ENCODE peak calls at places on chromosomes 1 and 21, in six cellular contexts. N, L, C, K, U and O are unnamed samples.

GRCh38 chr1:169163059-169163458 is 56.6 kb downstream of the ATP1B1 start:
- DNase-seq in N (no peak), L (no peak), C (peak), K (no peak), U (no peak), O (no peak)

GRCh38 chr1:225700164-225700740 is 47.3 kb upstream of the ENAH start:
- DNase-seq in N (peak), L (no peak), C (peak), K (peak), U (no peak), O (no peak)

GRCh38 chr1:233020441-233020840 is 70.0 kb downstream of the NTPCR start:
- DNase-seq in N (no peak), L (no peak), C (peak), K (no peak), U (no peak), O (no peak)

GRCh38 chr1:51728611-51729155 is 111.8 kb downstream of the OSBPL9 start:
- DNase-seq in N (no peak), L (no peak), C (peak), K (no peak), U (no peak), O (no peak)

GRCh38 chr1:112563341-112563740 is 54.6 kb downstream of the WNT2B start:
- DNase-seq in N (no peak), L (no peak), C (no peak), K (no peak), U (no peak), O (no peak)

GRCh38 chr1:109498161-109498801 is 4.4 kb downstream of the CYB561D1 start:
- DNase-seq in N (no peak), L (peak), C (peak), K (peak), U (no peak), O (peak)

GRCh38 chr1:2547210-2548067 is 8.7 kb upstream of the TNFRSF14 start:
- DNase-seq in N (no peak), L (no peak), C (no peak), K (no peak), U (no peak), O (no peak)

GRCh38 chr1:50981741-50982140 is 11.7 kb downstream of the CDKN2C start:
- DNase-seq in N (no peak), L (no peak), C (no peak), K (no peak), U (no peak), O (no peak)

GRCh38 chr1:81594211-81594610 is 206.5 kb upstream of the ADGRL2 start:
- DNase-seq in N (no peak), L (no peak), C (no peak), K (no peak), U (no peak), O (no peak)

GRCh38 chr1:177794316-177794991 is 175.4 kb downstream of the SEC16B start:
- DNase-seq in N (no peak), L (no peak), C (no peak), K (no peak), U (no peak), O (no peak)

GRCh38 chr1:111955755-111956154 is 33.7 kb downstream of the KCND3 start:
- DNase-seq in N (no peak), L (no peak), C (no peak), K (no peak), U (no peak), O (no peak)

GRCh38 chr21:36551731-36552457 is 72.0 kb upstream of the CLDN14 start:
- DNase-seq in N (no peak), L (no peak), C (peak), K (no peak), U (no peak), O (no peak)

GRCh38 chr1:117096871-117097842 is 24.4 kb downstream of the TRIM45 start:
- DNase-seq in N (no peak), L (no peak), C (peak), K (no peak), U (no peak), O (no peak)

GRCh38 chr1:235331391-235331790 is 3.0 kb downstream of the GGPS1 start:
- DNase-seq in N (peak), L (no peak), C (no peak), K (no peak), U (no peak), O (no peak)

GRCh38 chr1:157961805-157962762 is 31.4 kb upstream of the KIRREL1 start:
- DNase-seq in N (no peak), L (no peak), C (peak), K (peak), U (no peak), O (no peak)

GRCh38 chr1:184840596-184840995 is 85.9 kb upstream of the EDEM3 start:
- DNase-seq in N (no peak), L (no peak), C (no peak), K (no peak), U (no peak), O (no peak)

GRCh38 chr1:97306504-97306903 is 584.9 kb downstream of the PTBP2 start:
- DNase-seq in N (no peak), L (no peak), C (no peak), K (no peak), U (no peak), O (no peak)

GRCh38 chr21:33543505-33544129 is 779 bp downstream of the SON start:
- DNase-seq in N (no peak), L (no peak), C (no peak), K (no peak), U (no peak), O (no peak)

GRCh38 chr21:44996983-44997936 is 57.4 kb downstream of the SLX9 start:
- DNase-seq in N (no peak), L (no peak), C (no peak), K (no peak), U (no peak), O (no peak)

GRCh38 chr21:37422382-37422781 is 55.8 kb downstream of the DYRK1A start:
- DNase-seq in N (no peak), L (no peak), C (no peak), K (no peak), U (no peak), O (no peak)

GRCh38 chr1:8910914-8911313 is 32.4 kb upstream of the ENO1 start:
- DNase-seq in N (peak), L (no peak), C (peak), K (no peak), U (no peak), O (no peak)

GRCh38 chr1:209041936-209042335 is 541.6 kb upstream of the CAMK1G start:
- DNase-seq in N (no peak), L (no peak), C (no peak), K (no peak), U (no peak), O (no peak)

GRCh38 chr1:156712626-156713025 is 7.2 kb upstream of the CRABP2 start:
- DNase-seq in N (no peak), L (no peak), C (no peak), K (no peak), U (no peak), O (no peak)

GRCh38 chr1:234619794-234620247 is 9.8 kb upstream of the IRF2BP2 start:
- DNase-seq in N (peak), L (no peak), C (no peak), K (no peak), U (no peak), O (no peak)

GRCh38 chr1:203169770-203170520 is 5.7 kb downstream of the MYBPH start:
- DNase-seq in N (no peak), L (no peak), C (no peak), K (no peak), U (no peak), O (no peak)

GRCh38 chr1:37851271-37851670 is 8.1 kb downstream of the MTF1 start:
- DNase-seq in N (no peak), L (no peak), C (no peak), K (no peak), U (no peak), O (no peak)

GRCh38 chr1:37849480-37849879 is 9.9 kb downstream of the MTF1 start:
- DNase-seq in N (no peak), L (no peak), C (no peak), K (no peak), U (no peak), O (no peak)

GRCh38 chr1:37853157-37853556 is 6.2 kb downstream of the MTF1 start:
- DNase-seq in N (no peak), L (no peak), C (no peak), K (no peak), U (no peak), O (no peak)

GRCh38 chr1:37850352-37850955 is 8.9 kb downstream of the MTF1 start:
- DNase-seq in N (no peak), L (no peak), C (peak), K (no peak), U (no peak), O (no peak)

GRCh38 chr1:37851782-37852210 is 7.6 kb downstream of the MTF1 start:
- DNase-seq in N (no peak), L (no peak), C (peak), K (no peak), U (peak), O (no peak)
- TF ChIP-seq BHLHE40 in N (no peak), L (no peak), C (no peak), K (no peak), U (no peak), O (no peak)

GRCh38 chr1:44924835-44925464 is 61.4 kb downstream of the EIF2B3 start:
- DNase-seq in N (peak), L (no peak), C (peak), K (peak), U (no peak), O (no peak)
- TF ChIP-seq BHLHE40 in N (no peak), L (no peak), C (no peak), K (no peak), U (no peak), O (no peak)

GRCh38 chr1:150001415-150001814 is 9.1 kb downstream of the OTUD7B start:
- DNase-seq in N (no peak), L (no peak), C (no peak), K (no peak), U (no peak), O (no peak)
- TF ChIP-seq BHLHE40 in N (no peak), L (no peak), C (no peak), K (no peak), U (no peak), O (peak)

DNA sequence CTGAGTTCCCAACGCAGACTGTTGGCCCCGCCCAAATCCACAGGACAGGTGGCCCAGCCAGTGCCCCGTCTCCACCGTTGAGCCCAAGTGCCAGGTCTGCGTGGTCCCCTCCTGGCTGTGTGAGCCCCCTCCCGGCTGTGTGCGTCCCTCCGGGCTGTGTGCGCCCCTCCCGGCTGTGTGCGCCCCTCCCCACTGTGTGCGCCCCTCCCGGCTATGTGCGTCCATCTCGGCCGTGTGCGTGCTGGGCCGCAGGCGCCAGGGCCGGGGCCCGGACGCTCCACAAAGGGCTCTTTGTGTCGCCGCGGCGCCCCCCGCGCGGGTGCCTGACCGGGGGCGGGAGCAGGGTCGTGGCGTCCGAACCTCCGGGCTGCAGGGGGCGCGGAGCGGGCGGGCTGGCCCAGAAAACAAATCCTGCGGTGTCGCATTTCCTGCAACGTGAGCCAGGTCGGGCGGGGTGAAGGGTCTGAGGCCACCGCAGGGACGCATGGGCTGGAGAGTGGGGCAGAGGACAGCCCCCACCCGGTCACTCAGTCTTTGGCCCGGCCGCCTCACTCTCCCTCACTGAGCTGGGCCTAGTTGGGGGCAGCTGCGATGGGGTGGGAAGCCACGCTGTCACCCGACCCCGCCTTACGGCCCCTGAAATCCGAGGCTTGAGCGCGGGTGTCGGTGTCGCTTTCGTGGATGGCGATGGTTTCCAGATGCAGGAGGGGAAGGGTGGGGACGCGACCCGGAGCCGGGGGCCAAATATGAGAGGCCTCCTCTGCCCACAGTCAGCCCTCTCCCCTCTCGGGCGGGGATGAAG is 18.8 kb downstream of the TNFRSF25 start:
- DNase-seq in N (peak), L (no peak), C (no peak), K (no peak), U (no peak), O (no peak)
- TF ChIP-seq BHLHE40 in N (peak), L (no peak), C (no peak), K (no peak), U (no peak), O (no peak)

GRCh38 chr1:240682843-240683242 is 70.9 kb upstream of the GREM2 start:
- DNase-seq in N (no peak), L (no peak), C (no peak), K (no peak), U (no peak), O (no peak)

GRCh38 chr1:240687820-240688219 is 75.9 kb upstream of the GREM2 start:
- DNase-seq in N (no peak), L (no peak), C (no peak), K (no peak), U (no peak), O (no peak)

GRCh38 chr1:240683576-240683975 is 71.6 kb upstream of the GREM2 start:
- DNase-seq in N (no peak), L (no peak), C (no peak), K (no peak), U (no peak), O (no peak)

GRCh38 chr1:240682166-240682565 is 70.2 kb upstream of the GREM2 start:
- DNase-seq in N (no peak), L (no peak), C (no peak), K (no peak), U (no peak), O (no peak)
- TF ChIP-seq BHLHE40 in N (no peak), L (no peak), C (no peak), K (no peak), U (no peak), O (no peak)